ENCODE peak calls at places on chromosomes 11 and 22, in nine cellular contexts. Q is spleen, B is thoracic aorta, N is neural progenitor cell, C is AG10803, E is fibroblast of the aortic adventitia, Z is small intestine, T is mucosa of descending colon, I is tibial artery. P is an unnamed sample.

GRCh38 chr11:18706330-18707243 is 8.0 kb downstream of the TMEM86A start:
- DNase-seq in N (no peak), T (peak; percentile 70), I (peak; percentile 82), Q (peak; percentile 90), B (peak; percentile 48), Z (peak; percentile 67), C (no peak), E (no peak), P (peak; percentile 81)

GRCh38 chr11:113350646-113351045 is 36.3 kb downstream of the TTC12 start:
- DNase-seq in I (no peak), T (no peak), B (no peak), N (no peak), E (no peak), Q (no peak), Z (no peak), C (no peak), P (no peak)

GRCh38 chr22:38243007-38243775 is 29.6 kb downstream of the TMEM184B start:
- DNase-seq in E (no peak), T (peak; percentile 88), Q (no peak), B (no peak), N (peak; percentile 65), C (peak; percentile 48), Z (peak; percentile 86), I (no peak), P (peak; percentile 93)

GRCh38 chr11:34213366-34213765 is 107.9 kb downstream of the NAT10 start:
- DNase-seq in N (no peak), Q (no peak), I (no peak), E (no peak), Z (no peak), T (no peak), B (no peak), C (no peak), P (no peak)

GRCh38 chr22:46909237-46910030 is 147.0 kb downstream of the TBC1D22A start:
- DNase-seq in C (no peak), T (no peak), Q (no peak), E (no peak), N (no peak), B (no peak), I (no peak), Z (no peak), P (no peak)

GRCh38 chr22:35477911-35478582 is 62.6 kb upstream of the RASD2 start:
- DNase-seq in E (peak; percentile 81), Q (no peak), I (no peak), N (no peak), T (peak; percentile 68), C (peak; percentile 83), B (no peak), Z (peak; percentile 68), P (no peak)

GRCh38 chr22:37566329-37566837 is 6.1 kb downstream of the CDC42EP1 start:
- DNase-seq in B (no peak), N (no peak), E (no peak), Q (peak; percentile 91), Z (no peak), I (no peak), C (no peak), T (peak; percentile 79), P (no peak)

GRCh38 chr11:69801513-69802335 is 17.5 kb downstream of the FGF3 start:
- DNase-seq in C (no peak), I (no peak), Q (no peak), T (no peak), N (peak; percentile 71), Z (peak; percentile 12), E (no peak), B (no peak), P (peak; percentile 71)

GRCh38 chr11:18972336-18972735 is 33.1 kb upstream of the MRGPRX1 start:
- DNase-seq in I (no peak), E (no peak), C (no peak), N (no peak), B (no peak), Z (no peak), Q (no peak), T (no peak), P (no peak)

GRCh38 chr11:11171854-11172253 is 181.2 kb downstream of the CSNK2A3 start:
- DNase-seq in T (no peak), Q (no peak), B (no peak), E (no peak), C (no peak), I (no peak), N (no peak), Z (peak; percentile 54), P (no peak)

GRCh38 chr11:120055646-120056045 is 82.3 kb downstream of the TRIM29 start:
- DNase-seq in E (peak; percentile 42), T (no peak), B (no peak), Z (no peak), C (peak; percentile 85), Q (no peak), N (peak; percentile 62), I (no peak), P (no peak)

GRCh38 chr11:133508448-133508847 is 23.9 kb downstream of the OPCML start:
- DNase-seq in Q (no peak), B (no peak), I (no peak), E (no peak), N (no peak), T (no peak), Z (no peak), C (no peak), P (no peak)

GRCh38 chr11:113339909-113340569 is 25.7 kb downstream of the TTC12 start:
- DNase-seq in C (no peak), B (no peak), E (no peak), I (no peak), T (no peak), Z (no peak), Q (no peak), N (no peak), P (peak; percentile 23)

GRCh38 chr22:31752096-31752847 is 1.5 kb upstream of the DEPDC5 start:
- DNase-seq in C (no peak), Z (no peak), T (no peak), E (peak; percentile 32), N (no peak), B (no peak), I (no peak), Q (no peak), P (peak; percentile 12)

GRCh38 chr11:62611705-62612365 is 740 bp downstream of the EML3 start:
- DNase-seq in C (peak; percentile 70), T (peak; percentile 69), B (no peak), Z (peak; percentile 39), N (peak; percentile 60), E (peak; percentile 79), Q (peak; percentile 84), I (peak; percentile 83), P (peak; percentile 51)

GRCh38 chr11:110951041-110951440 is 238.8 kb upstream of the ARHGAP20 start:
- DNase-seq in I (no peak), N (no peak), Z (no peak), B (no peak), C (no peak), E (no peak), Q (no peak), T (no peak), P (no peak)

DNA sequence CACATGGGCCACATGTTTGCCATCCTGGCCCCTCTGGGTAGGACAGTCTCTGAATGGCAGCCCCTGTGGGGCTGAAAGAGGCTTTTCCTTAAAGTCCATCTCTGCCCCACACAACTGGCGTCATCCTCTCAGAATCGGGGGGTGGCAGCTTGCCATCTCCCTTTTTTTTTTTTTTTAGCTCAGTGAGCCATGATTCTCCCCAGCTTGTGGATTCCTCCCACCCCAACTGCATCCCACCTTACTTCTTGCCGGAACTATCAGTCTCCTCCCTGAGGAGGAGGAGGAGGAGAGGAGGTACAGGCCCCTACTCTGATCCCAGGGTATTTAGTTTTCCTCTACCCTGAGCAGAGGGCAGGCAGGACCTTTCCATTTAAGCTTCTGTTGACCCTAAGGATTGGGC is 3.4 kb downstream of the DGKZ start:
- DNase-seq in C (no peak), I (no peak), E (no peak), Z (no peak), Q (no peak), N (no peak), T (no peak), B (no peak), P (no peak)
- H3K4me3 ChIP-seq in C (no peak overlapping the region), I (no peak overlapping the region), E (no peak overlapping the region), Z (no peak overlapping the region), Q (no peak overlapping the region), N (no peak overlapping the region), T (no peak overlapping the region), B (no peak overlapping the region), P (no peak overlapping the region)

GRCh38 chr11:6742260-6742659 is 29.5 kb downstream of the OR2AG2 start:
- DNase-seq in E (no peak), T (no peak), N (no peak), I (no peak), Q (no peak), C (no peak), B (no peak), Z (no peak), P (peak; percentile 59)
- H3K4me3 ChIP-seq in E (no peak overlapping the region), T (no peak overlapping the region), N (no peak overlapping the region), I (no peak overlapping the region), Q (peak overlapping the region; percentile 71), C (no peak overlapping the region), B (no peak overlapping the region), Z (no peak overlapping the region), P (no peak overlapping the region)

GRCh38 chr11:125165664-125166346 is 1.3 kb downstream of the PKNOX2 start:
- DNase-seq in B (no peak), C (no peak), T (no peak), Q (no peak), I (no peak), Z (no peak), N (peak; percentile 61), E (peak; percentile 50), P (no peak)

GRCh38 chr11:125167292-125167953 is 2.9 kb downstream of the PKNOX2 start:
- DNase-seq in Q (peak; percentile 72), Z (no peak), E (peak; percentile 56), I (peak; percentile 75), N (peak; percentile 87), T (no peak), B (no peak), C (no peak), P (peak; percentile 40)

GRCh38 chr11:125166903-125167291 is 2.3 kb downstream of the PKNOX2 start:
- DNase-seq in E (no peak), Z (no peak), I (no peak), C (no peak), Q (no peak), T (no peak), N (no peak), B (no peak), P (no peak)

GRCh38 chr11:125165111-125165663 is 636 bp downstream of the PKNOX2 start:
- DNase-seq in T (no peak), B (no peak), E (peak; percentile 30), C (peak; percentile 14), N (peak; percentile 65), Z (peak; percentile 2), Q (no peak), I (peak; percentile 77), P (no peak)

DNA sequence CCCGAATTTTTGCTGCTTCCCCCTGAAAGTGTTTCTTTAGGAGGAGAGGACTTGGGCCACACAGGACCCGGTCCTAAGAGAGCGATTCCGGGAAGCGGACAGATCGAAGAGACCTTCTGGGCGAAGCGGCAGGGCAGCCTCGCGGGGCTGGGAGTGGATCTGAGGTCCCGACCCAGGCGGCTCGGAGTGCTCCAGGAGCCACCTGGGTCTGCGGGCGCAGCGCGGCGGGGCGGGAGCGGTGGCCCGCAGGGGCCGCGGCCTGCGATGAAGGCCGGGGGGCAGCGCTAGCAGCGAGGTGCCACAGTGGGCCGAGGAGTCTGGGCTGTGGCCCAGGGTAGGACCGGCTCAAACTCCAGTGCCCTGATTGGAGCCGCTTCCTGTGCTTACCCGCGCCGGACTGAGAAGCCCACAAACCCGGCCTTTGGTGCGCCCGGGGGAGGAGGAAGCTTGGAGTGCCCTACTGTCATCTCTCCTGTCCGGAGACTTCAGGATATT is 1.8 kb downstream of the PKNOX2 start:
- DNase-seq in Z (no peak), C (no peak), T (no peak), B (no peak), Q (no peak), N (peak; percentile 45), E (peak; percentile 37), I (peak; percentile 78), P (no peak)
- H3K4me3 ChIP-seq in Z (peak overlapping the region; percentile 59), C (no peak overlapping the region), T (no peak overlapping the region), B (peak overlapping the region; percentile 70), Q (peak overlapping the region; percentile 77), N (peak overlapping the region; percentile 88), E (peak overlapping the region; percentile 81), I (peak overlapping the region; percentile 59), P (peak overlapping the region; percentile 76)

GRCh38 chr11:73040046-73040445 is 102.1 kb downstream of the FCHSD2 start:
- DNase-seq in T (no peak), Q (no peak), N (peak; percentile 90), B (no peak), I (no peak), E (no peak), C (no peak), Z (no peak), P (no peak)
- H3K4me3 ChIP-seq in T (no peak overlapping the region), Q (no peak overlapping the region), N (peak overlapping the region; percentile 3), B (no peak overlapping the region), I (no peak overlapping the region), E (no peak overlapping the region), C (no peak overlapping the region), Z (no peak overlapping the region), P (no peak overlapping the region)

P was measured in WERI-Rb-1.